ENCODE peak calls at places on chromosomes 13 and 19, in four cellular contexts. Z, U, H and P are unnamed samples.

GRCh38 chr13:75766636-75767035 is 130.5 kb downstream of the LMO7 start:
- DNase-seq in H (no peak), Z (no peak), U (no peak), P (no peak)

GRCh38 chr19:34178276-34178614 is 5.9 kb downstream of the LSM14A start:
- DNase-seq in H (no peak), U (no peak), Z (no peak), P (no peak)

GRCh38 chr13:42875448-42876269 is 94.3 kb downstream of the FAM216B start:
- DNase-seq in Z (no peak), H (no peak), U (no peak), P (peak)

GRCh38 chr13:28718186-28718537 is 608 bp downstream of the SLC46A3 start:
- DNase-seq in U (no peak), H (no peak), Z (no peak), P (no peak)

GRCh38 chr19:29812080-29812880 is 489 bp downstream of the CCNE1 start:
- DNase-seq in U (peak), Z (no peak), H (no peak), P (no peak)

GRCh38 chr19:51771369-51771768 is 10.4 kb downstream of the FPR2 start:
- DNase-seq in U (no peak), Z (no peak), H (no peak), P (no peak)

GRCh38 chr19:8571006-8571411 is 6.2 kb downstream of the MYO1F start:
- DNase-seq in U (no peak), Z (peak), H (no peak), P (no peak)

GRCh38 chr13:46553886-46554855 is 1.2 kb downstream of the LRCH1 start:
- DNase-seq in H (no peak), U (peak), Z (peak), P (peak)

GRCh38 chr13:108877300-108877699 is 247.9 kb downstream of the MYO16 start:
- DNase-seq in H (no peak), U (no peak), Z (no peak), P (no peak)

GRCh38 chr19:18339703-18340102 is 695 bp upstream of the PGPEP1 start:
- DNase-seq in H (no peak), U (peak), Z (no peak), P (no peak)

GRCh38 chr13:24071423-24072075 is 89.0 kb upstream of the SPATA13 start:
- DNase-seq in H (no peak), U (no peak), Z (no peak), P (no peak)

DNA sequence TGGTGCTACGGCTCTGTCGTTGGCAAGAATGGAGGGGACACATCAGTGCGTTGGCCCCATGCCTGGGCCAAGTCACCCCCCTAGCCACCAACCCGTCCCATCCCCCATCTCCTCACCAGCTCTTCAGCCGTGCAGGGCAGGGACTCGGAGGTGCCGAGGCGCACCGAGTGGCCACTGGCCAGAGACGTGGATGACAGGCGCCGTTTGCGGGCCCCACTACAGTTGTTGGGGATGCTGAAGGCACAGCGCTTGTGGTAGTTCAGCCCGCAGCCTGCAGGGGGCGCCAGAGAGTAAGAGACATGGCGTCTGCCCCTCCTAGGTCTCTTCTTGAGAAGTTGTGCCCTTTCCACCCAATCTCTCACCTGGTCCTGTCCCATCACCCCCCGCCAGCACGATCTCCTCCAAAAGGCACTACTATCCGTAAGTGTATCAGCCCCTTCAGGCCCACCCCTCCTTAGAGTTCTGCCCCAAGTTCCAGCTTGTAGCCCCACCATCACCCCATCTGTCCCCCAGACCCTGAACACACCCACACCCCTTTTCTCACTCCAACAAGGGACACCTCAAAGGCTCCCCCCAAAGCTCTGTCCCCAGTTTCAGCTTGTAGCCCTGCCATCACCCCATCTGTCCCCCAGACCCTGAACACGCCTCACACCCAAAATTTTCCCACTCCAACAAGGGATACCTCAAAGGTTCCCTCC is 12.4 kb downstream of the PRKD2 start:
- DNase-seq in H (no peak), U (peak), Z (peak), P (peak)
- TF ChIP-seq TARDBP in H (no peak), U (no peak), Z (no peak), P (no peak)

DNA sequence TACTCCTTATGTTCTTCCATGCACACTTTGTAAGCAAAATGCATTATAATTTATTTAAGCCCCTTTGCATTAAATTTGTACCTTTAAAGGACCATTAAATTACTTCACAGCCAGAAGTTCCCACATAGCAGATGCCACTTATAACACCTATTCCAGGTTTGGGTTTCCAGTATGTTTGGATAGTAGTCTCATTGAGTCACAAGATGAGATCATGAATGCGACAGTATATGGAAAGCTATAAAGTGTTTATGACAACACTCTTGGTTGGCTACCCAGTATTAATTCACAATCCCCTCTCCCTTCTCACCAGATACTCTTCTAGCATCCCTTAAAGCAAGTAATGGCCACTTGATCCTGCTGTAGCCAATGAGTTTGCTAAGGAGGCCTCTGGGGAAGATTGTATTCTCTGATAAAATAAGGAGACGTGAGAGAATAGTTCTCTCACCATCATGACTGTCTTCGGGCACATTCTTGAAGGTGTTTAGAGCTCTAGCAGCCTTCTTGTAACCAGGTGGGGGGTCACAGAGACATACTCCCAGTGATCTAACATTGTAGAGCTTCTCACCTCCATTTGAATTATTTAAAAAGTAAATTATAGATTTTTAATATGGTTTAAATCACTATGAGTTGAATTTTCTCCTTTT is 2.8 kb upstream of the LHFPL6 start:
- DNase-seq in U (no peak), Z (no peak), H (no peak), P (no peak)
- TF ChIP-seq BHLHE40 in U (no peak), Z (no peak), H (no peak), P (no peak)

GRCh38 chr19:45670670-45671453 is 2.8 kb downstream of the GIPR start:
- DNase-seq in Z (peak), U (peak), H (peak), P (peak)
- TF ChIP-seq TARDBP in Z (no peak), U (no peak), H (no peak), P (no peak)

GRCh38 chr13:113671066-113672001 is 4.3 kb downstream of the GRK1 start:
- DNase-seq in H (no peak), Z (no peak), U (no peak), P (no peak)
- TF ChIP-seq BHLHE40 in H (no peak), Z (no peak), U (peak), P (no peak)

GRCh38 chr13:111267205-111267604 is 53.2 kb upstream of the TEX29 start:
- DNase-seq in H (no peak), U (no peak), Z (no peak), P (no peak)
- TF ChIP-seq TARDBP in H (no peak), U (no peak), Z (no peak), P (no peak)

DNA sequence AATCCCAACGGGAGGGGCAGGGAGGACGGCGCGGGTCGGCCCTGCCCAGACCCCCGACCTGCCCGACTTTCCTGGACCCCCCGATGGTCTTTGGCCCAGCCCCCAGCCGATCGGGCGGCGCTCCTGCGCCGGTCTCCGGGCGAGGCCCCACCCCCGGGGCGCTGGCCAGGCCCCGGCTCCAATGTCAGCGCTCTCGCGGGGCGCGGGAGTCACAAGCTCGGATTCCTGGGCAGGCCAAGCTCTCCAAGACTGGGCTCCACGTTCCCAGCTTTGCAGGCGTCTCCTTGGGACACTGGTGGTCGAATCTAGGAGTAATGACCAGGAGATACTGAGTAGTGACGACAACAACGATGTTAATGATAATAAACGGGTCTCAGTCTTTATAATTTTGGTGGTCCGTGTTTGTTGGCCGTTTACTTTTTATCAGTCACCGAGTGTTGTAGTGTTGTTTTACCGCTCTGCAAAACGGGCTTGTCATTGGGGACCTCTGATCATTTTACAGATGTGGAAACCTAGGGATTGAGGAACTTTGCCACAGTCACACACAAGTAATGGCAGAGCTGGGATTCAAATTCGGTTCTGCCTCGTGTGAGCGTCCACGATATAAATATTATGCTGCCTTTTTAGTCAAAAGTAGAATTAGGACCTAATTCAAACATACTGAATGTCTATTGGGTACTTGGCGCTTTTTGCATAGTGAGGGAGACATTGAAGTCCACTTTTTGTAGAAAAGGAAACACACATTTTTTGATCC is 607 bp downstream of the RAD23A start:
- DNase-seq in U (peak), H (no peak), Z (peak), P (peak)
- TF ChIP-seq BHLHE40 in U (no peak), H (no peak), Z (no peak), P (no peak)

DNA sequence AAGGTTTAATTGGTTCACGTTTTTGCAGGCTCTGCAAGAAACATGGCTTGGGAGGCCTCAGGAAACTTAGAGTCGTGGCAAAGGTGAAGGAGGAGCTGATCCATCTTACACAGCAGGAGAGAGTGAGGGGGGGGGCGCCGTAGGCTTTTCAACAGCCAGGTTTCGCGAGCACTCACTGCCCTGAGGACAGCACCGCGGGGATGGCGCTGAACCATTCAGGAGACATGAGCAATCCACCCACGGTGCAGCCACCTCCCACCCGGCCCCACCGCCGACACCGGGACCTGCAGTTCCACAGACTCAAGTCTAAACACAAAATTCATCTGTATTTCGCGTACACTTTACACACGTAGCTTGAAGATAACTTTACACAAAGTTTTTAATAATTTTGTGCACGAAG is 73.6 kb downstream of the KDM4B start:
- DNase-seq in U (no peak), Z (no peak), H (no peak), P (no peak)
- TF ChIP-seq TARDBP in U (no peak), Z (no peak), H (no peak), P (no peak)

GRCh38 chr13:111176421-111176820 is 61.3 kb downstream of the ARHGEF7 start:
- DNase-seq in Z (no peak), H (no peak), U (no peak), P (no peak)

GRCh38 chr13:111178417-111178816 is 63.3 kb downstream of the ARHGEF7 start:
- DNase-seq in H (no peak), Z (no peak), U (no peak), P (no peak)

GRCh38 chr13:111177803-111178389 is 62.8 kb downstream of the ARHGEF7 start:
- DNase-seq in Z (no peak), U (no peak), H (no peak), P (no peak)

GRCh38 chr13:111175948-111176347 is 60.8 kb downstream of the ARHGEF7 start:
- DNase-seq in U (no peak), H (no peak), Z (no peak), P (no peak)

GRCh38 chr13:111177081-111177711 is 62.1 kb downstream of the ARHGEF7 start:
- DNase-seq in H (no peak), Z (no peak), U (no peak), P (no peak)
- TF ChIP-seq BHLHE40 in H (no peak), Z (no peak), U (no peak), P (no peak)

GRCh38 chr13:49749852-49750251 is 42.6 kb downstream of the KPNA3 start:
- DNase-seq in U (no peak), Z (no peak), H (no peak), P (no peak)
- TF ChIP-seq TARDBP in U (no peak), Z (no peak), H (no peak), P (no peak)

DNA sequence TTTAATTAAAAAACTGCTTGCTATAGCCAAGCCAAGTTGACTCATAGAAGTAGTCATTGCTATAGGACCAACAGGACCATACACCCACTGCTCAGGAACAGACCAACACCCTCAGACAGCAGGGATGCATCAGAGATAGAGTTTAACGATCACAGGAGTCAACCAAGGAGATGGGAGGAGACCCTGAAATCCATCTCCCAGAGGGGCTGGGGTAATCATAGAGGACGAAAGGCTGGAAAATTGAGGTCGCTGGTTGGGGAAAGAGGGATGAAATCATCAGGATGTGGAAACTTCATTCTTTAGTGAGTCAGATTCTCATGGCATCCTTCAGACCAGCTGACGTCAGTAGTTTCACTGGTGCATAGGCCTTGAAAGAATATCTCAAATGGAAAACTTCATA is 160.4 kb upstream of the GPC6 start:
- DNase-seq in H (no peak), U (no peak), Z (no peak), P (no peak)
- TF ChIP-seq BHLHE40 in H (no peak), U (no peak), Z (no peak), P (no peak)